ENCODE peak calls at places on chromosomes 12 and 14, in six cellular contexts. One of them, this sample, is unnamed.

GRCh38 chr14:55578511-55578910 is 1.5 kb upstream of the KTN1 start:
- DNase-seq in suprapubic skin: no peak
- DNase-seq in tibial artery: no peak
- DNase-seq in fibroblast of lung: no peak
- DNase-seq in CD8-positive, alpha-beta T cell: no peak
- DNase-seq in psoas muscle: no peak
- DNase-seq in this sample: no peak

GRCh38 chr14:94636744-94637412 is 24.7 kb downstream of the SERPINA3 start:
- DNase-seq in suprapubic skin: no peak
- DNase-seq in tibial artery: no peak
- DNase-seq in fibroblast of lung: no peak
- DNase-seq in CD8-positive, alpha-beta T cell: no peak
- DNase-seq in psoas muscle: no peak
- DNase-seq in this sample: no peak

GRCh38 chr14:68140111-68140741 is 320.6 kb downstream of the RAD51B start:
- DNase-seq in suprapubic skin: peak; percentile 70
- DNase-seq in tibial artery: no peak
- DNase-seq in fibroblast of lung: peak; percentile 96
- DNase-seq in CD8-positive, alpha-beta T cell: no peak
- DNase-seq in psoas muscle: no peak
- DNase-seq in this sample: peak; percentile 98

GRCh38 chr12:95918194-95918993 is 24.0 kb downstream of the CCDC38 start:
- DNase-seq in suprapubic skin: no peak
- DNase-seq in tibial artery: peak; percentile 22
- DNase-seq in fibroblast of lung: peak; percentile 53
- DNase-seq in CD8-positive, alpha-beta T cell: peak; percentile 47
- DNase-seq in psoas muscle: no peak
- DNase-seq in this sample: no peak

GRCh38 chr14:100591453-100592371 is 4.5 kb upstream of the BEGAIN start:
- DNase-seq in suprapubic skin: peak; percentile 49
- DNase-seq in tibial artery: no peak
- DNase-seq in fibroblast of lung: no peak
- DNase-seq in CD8-positive, alpha-beta T cell: no peak
- DNase-seq in psoas muscle: peak; percentile 4
- DNase-seq in this sample: no peak

GRCh38 chr12:31589896-31590729 is 823 bp downstream of the DENND5B start:
- DNase-seq in suprapubic skin: peak; percentile 83
- DNase-seq in tibial artery: peak; percentile 69
- DNase-seq in fibroblast of lung: peak; percentile 65
- DNase-seq in CD8-positive, alpha-beta T cell: peak; percentile 28
- DNase-seq in psoas muscle: peak; percentile 78
- DNase-seq in this sample: no peak

GRCh38 chr14:68401320-68401719 is 391.5 kb downstream of the ZFP36L1 start:
- DNase-seq in suprapubic skin: no peak
- DNase-seq in tibial artery: no peak
- DNase-seq in fibroblast of lung: no peak
- DNase-seq in CD8-positive, alpha-beta T cell: no peak
- DNase-seq in psoas muscle: no peak
- DNase-seq in this sample: no peak

GRCh38 chr14:73295198-73295796 is 58.0 kb downstream of the PAPLN start:
- DNase-seq in suprapubic skin: no peak
- DNase-seq in tibial artery: no peak
- DNase-seq in fibroblast of lung: peak; percentile 65
- DNase-seq in CD8-positive, alpha-beta T cell: no peak
- DNase-seq in psoas muscle: no peak
- DNase-seq in this sample: peak; percentile 31

GRCh38 chr12:11723993-11724392 is 74.5 kb downstream of the ETV6 start:
- DNase-seq in suprapubic skin: no peak
- DNase-seq in tibial artery: no peak
- DNase-seq in fibroblast of lung: no peak
- DNase-seq in CD8-positive, alpha-beta T cell: no peak
- DNase-seq in psoas muscle: peak; percentile 27
- DNase-seq in this sample: peak; percentile 79

GRCh38 chr14:77139540-77140342 is 1.9 kb downstream of the ZDHHC22 start:
- DNase-seq in suprapubic skin: no peak
- DNase-seq in tibial artery: no peak
- DNase-seq in fibroblast of lung: no peak
- DNase-seq in CD8-positive, alpha-beta T cell: peak; percentile 34
- DNase-seq in psoas muscle: peak; percentile 27
- DNase-seq in this sample: no peak

GRCh38 chr12:71846322-71846940 is 6.9 kb downstream of the TBC1D15 start:
- DNase-seq in suprapubic skin: no peak
- DNase-seq in tibial artery: no peak
- DNase-seq in fibroblast of lung: peak; percentile 52
- DNase-seq in CD8-positive, alpha-beta T cell: no peak
- DNase-seq in psoas muscle: no peak
- DNase-seq in this sample: peak; percentile 9

GRCh38 chr12:107864235-107864634 is 89.7 kb downstream of the ASCL4 start:
- DNase-seq in suprapubic skin: no peak
- DNase-seq in tibial artery: no peak
- DNase-seq in fibroblast of lung: no peak
- DNase-seq in CD8-positive, alpha-beta T cell: no peak
- DNase-seq in psoas muscle: no peak
- DNase-seq in this sample: no peak

GRCh38 chr14:54170301-54170700 is 213.7 kb upstream of the BMP4 start:
- DNase-seq in suprapubic skin: no peak
- DNase-seq in tibial artery: peak; percentile 25
- DNase-seq in fibroblast of lung: no peak
- DNase-seq in CD8-positive, alpha-beta T cell: no peak
- DNase-seq in psoas muscle: no peak
- DNase-seq in this sample: no peak

GRCh38 chr12:2970744-2971143 is 11.5 kb downstream of the TEAD4 start:
- DNase-seq in suprapubic skin: no peak
- DNase-seq in tibial artery: no peak
- DNase-seq in fibroblast of lung: no peak
- DNase-seq in CD8-positive, alpha-beta T cell: no peak
- DNase-seq in psoas muscle: peak; percentile 41
- DNase-seq in this sample: no peak

GRCh38 chr14:100030441-100031153 is 34.6 kb upstream of the EVL start:
- DNase-seq in suprapubic skin: no peak
- DNase-seq in tibial artery: no peak
- DNase-seq in fibroblast of lung: peak; percentile 94
- DNase-seq in CD8-positive, alpha-beta T cell: no peak
- DNase-seq in psoas muscle: no peak
- DNase-seq in this sample: peak; percentile 76

GRCh38 chr14:91376547-91377477 is 40.8 kb downstream of the CCDC88C start:
- DNase-seq in suprapubic skin: no peak
- DNase-seq in tibial artery: no peak
- DNase-seq in fibroblast of lung: no peak
- DNase-seq in CD8-positive, alpha-beta T cell: peak; percentile 56
- DNase-seq in psoas muscle: no peak
- DNase-seq in this sample: no peak

GRCh38 chr12:60148109-60148508 is 552.3 kb downstream of the SLC16A7 start:
- DNase-seq in suprapubic skin: no peak
- DNase-seq in tibial artery: no peak
- DNase-seq in fibroblast of lung: peak; percentile 82
- DNase-seq in CD8-positive, alpha-beta T cell: no peak
- DNase-seq in psoas muscle: no peak
- DNase-seq in this sample: peak; percentile 33
- H3K4me3 ChIP-seq in suprapubic skin: no peak overlapping the region
- H3K4me3 ChIP-seq in tibial artery: no peak overlapping the region
- H3K4me3 ChIP-seq in fibroblast of lung: no peak overlapping the region
- H3K4me3 ChIP-seq in CD8-positive, alpha-beta T cell: no peak overlapping the region
- H3K4me3 ChIP-seq in psoas muscle: no peak overlapping the region
- H3K4me3 ChIP-seq in this sample: no peak overlapping the region

DNA sequence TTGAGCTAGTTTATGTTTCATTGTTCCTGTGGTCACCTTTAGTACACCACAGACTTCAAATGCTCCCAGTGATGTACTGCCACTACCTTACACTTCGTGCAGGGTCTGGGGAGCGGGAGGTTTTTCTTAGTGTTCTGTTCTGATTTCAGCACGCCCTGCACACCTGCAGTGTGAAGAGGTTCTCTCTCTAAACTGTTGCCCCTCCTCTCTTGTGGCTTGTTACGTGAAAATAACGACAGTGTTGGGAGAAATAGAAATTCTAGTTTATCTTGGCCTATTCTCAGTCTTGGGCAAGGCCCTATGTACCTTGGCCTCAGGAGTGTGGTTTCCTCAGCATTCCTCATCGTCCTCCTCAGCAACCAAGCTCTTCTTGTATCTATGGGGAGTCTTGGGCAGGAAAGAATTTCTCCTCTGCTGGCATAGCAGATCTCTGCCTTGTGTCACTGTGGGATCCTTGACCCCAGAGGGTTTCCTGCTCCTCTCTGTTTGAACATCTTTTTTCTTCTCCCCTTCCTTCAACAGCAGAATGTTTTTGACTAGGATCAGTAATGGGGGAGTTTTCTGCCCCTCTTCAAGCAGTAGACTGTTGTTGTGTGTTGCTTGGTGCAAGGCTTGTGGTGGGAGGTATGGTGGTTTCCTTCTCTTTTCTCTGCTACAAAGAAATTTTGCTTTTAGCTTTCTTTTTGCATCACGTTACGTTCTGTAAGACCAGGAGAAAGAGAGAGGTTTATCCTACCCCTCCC is 48.7 kb downstream of the EIF2S3B start:
- DNase-seq in suprapubic skin: no peak
- DNase-seq in tibial artery: no peak
- DNase-seq in fibroblast of lung: no peak
- DNase-seq in CD8-positive, alpha-beta T cell: peak; percentile 79
- DNase-seq in psoas muscle: no peak
- DNase-seq in this sample: no peak
- H3K4me3 ChIP-seq in suprapubic skin: no peak overlapping the region
- H3K4me3 ChIP-seq in tibial artery: no peak overlapping the region
- H3K4me3 ChIP-seq in fibroblast of lung: no peak overlapping the region
- H3K4me3 ChIP-seq in CD8-positive, alpha-beta T cell: peak overlapping the region; percentile 64
- H3K4me3 ChIP-seq in psoas muscle: no peak overlapping the region
- H3K4me3 ChIP-seq in this sample: no peak overlapping the region

GRCh38 chr12:57309420-57309819 is 58.4 kb upstream of the STAC3 start:
- DNase-seq in suprapubic skin: no peak
- DNase-seq in tibial artery: no peak
- DNase-seq in fibroblast of lung: peak; percentile 39
- DNase-seq in CD8-positive, alpha-beta T cell: no peak
- DNase-seq in psoas muscle: no peak
- DNase-seq in this sample: no peak
- H3K4me3 ChIP-seq in suprapubic skin: no peak overlapping the region
- H3K4me3 ChIP-seq in tibial artery: no peak overlapping the region
- H3K4me3 ChIP-seq in fibroblast of lung: no peak overlapping the region
- H3K4me3 ChIP-seq in CD8-positive, alpha-beta T cell: no peak overlapping the region
- H3K4me3 ChIP-seq in psoas muscle: no peak overlapping the region
- H3K4me3 ChIP-seq in this sample: no peak overlapping the region

GRCh38 chr12:131671871-131672270 is 39.0 kb upstream of the SFSWAP start:
- DNase-seq in suprapubic skin: peak; percentile 43
- DNase-seq in tibial artery: no peak
- DNase-seq in fibroblast of lung: no peak
- DNase-seq in CD8-positive, alpha-beta T cell: no peak
- DNase-seq in psoas muscle: no peak
- DNase-seq in this sample: no peak

GRCh38 chr12:131672311-131672940 is 38.5 kb upstream of the SFSWAP start:
- DNase-seq in suprapubic skin: peak; percentile 40
- DNase-seq in tibial artery: no peak
- DNase-seq in fibroblast of lung: no peak
- DNase-seq in CD8-positive, alpha-beta T cell: no peak
- DNase-seq in psoas muscle: no peak
- DNase-seq in this sample: no peak

GRCh38 chr12:131674373-131674772 is 36.5 kb upstream of the SFSWAP start:
- DNase-seq in suprapubic skin: no peak
- DNase-seq in tibial artery: no peak
- DNase-seq in fibroblast of lung: no peak
- DNase-seq in CD8-positive, alpha-beta T cell: no peak
- DNase-seq in psoas muscle: no peak
- DNase-seq in this sample: no peak

GRCh38 chr12:131673519-131674265 is 37.2 kb upstream of the SFSWAP start:
- DNase-seq in suprapubic skin: no peak
- DNase-seq in tibial artery: no peak
- DNase-seq in fibroblast of lung: peak; percentile 1
- DNase-seq in CD8-positive, alpha-beta T cell: no peak
- DNase-seq in psoas muscle: no peak
- DNase-seq in this sample: no peak

DNA sequence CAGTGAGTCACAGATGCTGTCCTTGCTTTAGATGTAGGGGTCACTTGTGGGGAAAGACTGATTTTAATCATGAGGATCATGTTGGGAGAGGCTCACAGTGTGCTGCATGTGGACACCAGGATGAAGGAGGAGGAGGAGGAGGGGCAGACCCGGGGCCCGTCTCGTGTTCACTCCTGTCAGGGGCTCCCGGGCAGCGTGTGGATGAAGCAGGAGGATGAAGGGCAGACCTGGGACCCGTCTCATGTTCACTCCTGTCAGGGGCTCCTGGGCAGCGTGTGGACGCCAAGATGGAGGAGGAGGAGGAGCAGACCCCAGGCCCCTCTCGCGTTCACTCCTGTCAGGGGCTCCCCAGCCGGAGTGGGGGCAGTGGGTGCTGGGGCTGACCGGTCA is 38.0 kb upstream of the SFSWAP start:
- DNase-seq in suprapubic skin: peak; percentile 46
- DNase-seq in tibial artery: no peak
- DNase-seq in fibroblast of lung: no peak
- DNase-seq in CD8-positive, alpha-beta T cell: no peak
- DNase-seq in psoas muscle: no peak
- DNase-seq in this sample: no peak
- H3K4me3 ChIP-seq in suprapubic skin: no peak overlapping the region
- H3K4me3 ChIP-seq in tibial artery: no peak overlapping the region
- H3K4me3 ChIP-seq in fibroblast of lung: no peak overlapping the region
- H3K4me3 ChIP-seq in CD8-positive, alpha-beta T cell: no peak overlapping the region
- H3K4me3 ChIP-seq in psoas muscle: no peak overlapping the region
- H3K4me3 ChIP-seq in this sample: no peak overlapping the region

DNA sequence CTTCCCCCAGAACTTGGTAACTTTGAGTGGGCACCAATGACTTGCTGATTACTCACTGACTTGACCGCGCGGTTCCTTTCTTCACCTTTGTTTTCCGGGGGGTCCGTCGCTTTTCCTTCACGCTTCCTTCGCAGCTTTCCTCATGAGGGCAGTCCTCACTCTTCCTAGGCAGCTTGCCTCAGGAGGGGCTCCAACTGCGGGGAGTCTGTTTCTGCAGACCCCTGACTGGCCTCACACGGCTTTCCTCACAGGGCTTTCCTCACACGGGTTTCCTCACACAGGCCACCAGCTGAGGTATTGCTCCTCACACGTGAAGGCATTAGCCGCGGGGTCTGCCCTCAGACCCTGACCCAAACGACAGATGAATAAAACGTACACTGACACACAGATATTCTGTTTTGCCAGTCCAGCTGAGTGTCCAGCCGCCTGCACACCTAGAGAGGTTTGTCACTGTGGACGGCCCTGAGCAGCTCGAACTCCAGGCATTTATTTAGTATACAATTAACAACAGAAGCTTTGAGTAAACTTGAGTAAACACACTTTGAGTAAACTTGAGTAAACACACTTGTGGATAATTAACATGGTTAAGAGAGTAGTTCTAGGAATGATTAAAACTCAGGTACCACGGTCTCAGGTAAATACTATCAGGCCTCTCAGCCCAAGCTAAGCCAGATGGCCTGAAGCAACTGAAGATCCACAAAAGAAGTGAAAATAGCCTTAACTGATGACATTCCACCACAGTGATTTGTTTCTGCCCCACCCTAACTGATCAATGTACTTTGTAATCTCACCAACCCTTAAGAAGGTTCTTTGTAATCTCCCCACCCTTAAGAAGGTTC is 16.1 kb upstream of the LYZ start:
- DNase-seq in suprapubic skin: no peak
- DNase-seq in tibial artery: no peak
- DNase-seq in fibroblast of lung: no peak
- DNase-seq in CD8-positive, alpha-beta T cell: no peak
- DNase-seq in psoas muscle: no peak
- DNase-seq in this sample: no peak
- H3K4me3 ChIP-seq in suprapubic skin: peak overlapping the region; percentile 44
- H3K4me3 ChIP-seq in tibial artery: peak overlapping the region; percentile 43
- H3K4me3 ChIP-seq in fibroblast of lung: no peak overlapping the region
- H3K4me3 ChIP-seq in CD8-positive, alpha-beta T cell: peak overlapping the region; percentile 61
- H3K4me3 ChIP-seq in psoas muscle: peak overlapping the region; percentile 63
- H3K4me3 ChIP-seq in this sample: no peak overlapping the region

GRCh38 chr12:68814490-68815231 is 6.7 kb downstream of the MDM2 start:
- DNase-seq in suprapubic skin: no peak
- DNase-seq in tibial artery: no peak
- DNase-seq in fibroblast of lung: no peak
- DNase-seq in CD8-positive, alpha-beta T cell: no peak
- DNase-seq in psoas muscle: no peak
- DNase-seq in this sample: no peak
- H3K4me3 ChIP-seq in suprapubic skin: no peak overlapping the region
- H3K4me3 ChIP-seq in tibial artery: no peak overlapping the region
- H3K4me3 ChIP-seq in fibroblast of lung: no peak overlapping the region
- H3K4me3 ChIP-seq in CD8-positive, alpha-beta T cell: no peak overlapping the region
- H3K4me3 ChIP-seq in psoas muscle: peak overlapping the region; percentile 93
- H3K4me3 ChIP-seq in this sample: no peak overlapping the region